ENCODE peak calls at places on chromosomes 2 and 18, in seven cellular contexts. H is BJ, L is tibial nerve, A is AG04450, Z is A673, Y is brain microvascular endothelial cell, O is mammary epithelial cell. F is an unnamed sample.

GRCh38 chr2:190490502-190490901 is 44.0 kb downstream of the NEMP2 start:
- DNase-seq in L (no peak), O (no peak), A (no peak), Z (no peak), Y (no peak), H (no peak), F (no peak)

GRCh38 chr2:108124733-108125132 is 115.0 kb upstream of the SULT1C3 start:
- DNase-seq in Y (no peak), A (no peak), L (no peak), H (no peak), O (no peak), Z (no peak), F (no peak)

GRCh38 chr2:75022516-75022915 is 64.1 kb downstream of the POLE4 start:
- DNase-seq in Y (no peak), O (no peak), A (no peak), H (no peak), L (no peak), Z (peak), F (peak)

GRCh38 chr18:66640431-66640830 is 36.5 kb upstream of the CDH19 start:
- DNase-seq in Z (peak), H (no peak), O (peak), Y (peak), A (no peak), L (peak), F (no peak)

GRCh38 chr18:57439617-57439975 is 4.4 kb downstream of the ONECUT2 start:
- DNase-seq in A (no peak), H (no peak), Y (no peak), Z (no peak), O (no peak), L (no peak), F (no peak)

GRCh38 chr2:68912732-68913131 is 40.0 kb downstream of the GKN2 start:
- DNase-seq in A (no peak), O (no peak), L (no peak), Y (no peak), Z (no peak), H (no peak), F (no peak)

GRCh38 chr2:44551001-44551400 is 189.3 kb downstream of the CAMKMT start:
- DNase-seq in H (no peak), O (no peak), Y (no peak), L (no peak), Z (no peak), A (no peak), F (no peak)

GRCh38 chr18:35710581-35710980 is 129.0 kb downstream of the GALNT1 start:
- DNase-seq in H (no peak), Y (no peak), O (no peak), Z (no peak), A (no peak), L (no peak), F (no peak)

GRCh38 chr2:236359426-236359825 is 95.2 kb upstream of the ASB18 start:
- DNase-seq in H (no peak), A (no peak), Z (no peak), O (no peak), L (peak), Y (no peak), F (no peak)

GRCh38 chr2:240809276-240809675 is 10.7 kb downstream of the KIF1A start:
- DNase-seq in O (no peak), L (no peak), Z (no peak), A (no peak), Y (no peak), H (no peak), F (no peak)

GRCh38 chr2:58156780-58157179 is 84.3 kb downstream of the FANCL start:
- DNase-seq in Y (no peak), O (no peak), L (no peak), A (no peak), Z (no peak), H (peak), F (peak)

GRCh38 chr2:134443814-134444480 is 190.1 kb downstream of the MGAT5 start:
- DNase-seq in Y (no peak), H (no peak), O (no peak), L (no peak), Z (no peak), A (no peak), F (no peak)

GRCh38 chr2:216130346-216130951 is 21.3 kb downstream of the XRCC5 start:
- DNase-seq in H (no peak), O (no peak), Z (no peak), A (no peak), Y (no peak), L (no peak), F (no peak)

GRCh38 chr2:147049888-147050446 is 794.9 kb upstream of the ACVR2A start:
- DNase-seq in H (no peak), O (no peak), Z (no peak), A (no peak), L (no peak), Y (no peak), F (no peak)

GRCh38 chr18:45854036-45854586 is 28.6 kb downstream of the SIGLEC15 start:
- DNase-seq in O (no peak), A (no peak), Y (no peak), H (no peak), L (no peak), Z (no peak), F (no peak)

GRCh38 chr2:19577668-19578067 is 219.2 kb upstream of the OSR1 start:
- DNase-seq in H (peak), Y (peak), L (no peak), O (peak), Z (no peak), A (peak), F (peak)

GRCh38 chr2:233456934-233457333 is 102.6 kb downstream of the DGKD start:
- DNase-seq in H (no peak), O (no peak), L (no peak), Z (no peak), Y (no peak), A (no peak), F (no peak)

GRCh38 chr2:153641046-153641445 is 162.5 kb upstream of the RPRM start:
- DNase-seq in A (no peak), H (no peak), L (no peak), O (no peak), Y (no peak), Z (no peak), F (no peak)

GRCh38 chr2:55133467-55134315 is 83.4 kb upstream of the RTN4 start:
- DNase-seq in A (peak), Z (peak), Y (peak), L (peak), H (no peak), O (peak), F (no peak)

GRCh38 chr2:36704475-36705150 is 8.1 kb downstream of the VIT start:
- DNase-seq in Y (no peak), H (no peak), L (peak), A (no peak), Z (no peak), O (no peak), F (no peak)

GRCh38 chr18:12686100-12686499 is 16.4 kb downstream of the CEP76 start:
- DNase-seq in A (no peak), O (peak), Z (peak), Y (peak), H (no peak), L (no peak), F (peak)

GRCh38 chr2:103805746-103806145 is 1043.9 kb downstream of the TMEM182 start:
- DNase-seq in Y (no peak), O (no peak), A (no peak), H (no peak), Z (no peak), L (no peak), F (no peak)

GRCh38 chr2:33426666-33427231 is 49.7 kb upstream of the RASGRP3 start:
- DNase-seq in L (no peak), Z (peak), H (no peak), Y (peak), O (peak), A (peak), F (peak)

GRCh38 chr2:145593991-145594702 is 1074.2 kb upstream of the ZEB2 start:
- DNase-seq in Y (peak), O (peak), A (peak), H (peak), Z (peak), L (no peak), F (peak)
- TF ChIP-seq CTCF in Y (peak), O (peak), A (peak), H (peak), Z (peak), L (no peak), F (peak)

DNA sequence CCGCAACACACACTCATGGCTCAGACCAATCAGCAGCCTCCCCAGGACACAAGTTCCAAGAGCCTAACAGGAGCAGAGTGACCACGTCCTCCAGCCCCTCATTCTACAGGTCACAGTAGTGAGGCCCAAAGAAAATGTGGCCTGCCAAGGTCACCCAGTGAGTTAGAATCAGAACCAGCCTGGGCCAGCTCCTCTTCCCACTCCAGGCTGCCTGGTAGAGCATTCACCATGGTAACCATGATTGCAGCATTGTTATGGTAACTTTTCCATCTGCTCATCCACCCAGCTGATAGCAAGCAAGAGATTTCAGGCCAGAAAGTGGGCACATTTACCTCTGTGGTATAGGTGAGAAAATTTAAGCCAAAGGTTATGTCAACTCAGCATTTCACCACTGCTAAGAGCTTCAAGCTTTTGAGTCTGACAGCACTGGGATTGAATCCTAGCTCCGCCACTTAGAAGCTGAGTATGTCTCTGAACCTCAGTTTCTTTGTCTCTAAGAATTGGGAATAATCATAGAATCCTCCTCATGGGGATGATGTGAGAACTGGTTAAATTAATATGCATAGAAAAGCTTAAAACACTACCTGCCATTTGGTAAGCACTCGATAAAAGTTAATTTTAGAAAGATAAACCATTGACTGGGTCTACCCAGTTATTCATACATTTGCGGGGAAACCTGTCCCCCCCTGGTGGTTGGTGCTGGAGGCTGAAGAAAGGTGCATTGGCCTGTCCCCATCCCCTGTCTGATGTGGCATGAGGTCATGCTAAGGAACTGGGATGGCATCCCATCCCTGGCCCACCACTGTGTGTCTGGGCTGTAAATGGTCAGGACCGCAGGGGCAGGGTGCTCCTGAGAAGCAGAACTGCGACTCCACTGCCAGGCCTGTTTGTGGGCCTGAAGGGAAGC is 181.5 kb downstream of the KLHL29 start:
- DNase-seq in H (no peak), Y (no peak), O (no peak), A (no peak), L (no peak), Z (peak), F (peak)
- TF ChIP-seq CTCF in H (no peak), Y (peak), O (peak), A (peak), L (no peak), Z (peak), F (peak)

GRCh38 chr2:165847001-165847400 is 53.0 kb upstream of the GALNT3 start:
- DNase-seq in H (no peak), L (no peak), O (no peak), Z (peak), Y (no peak), A (no peak), F (no peak)
- TF ChIP-seq CTCF in H (no peak), L (no peak), O (no peak), Z (peak), Y (no peak), A (no peak), F (no peak)

GRCh38 chr2:191539068-191539467 is 138.9 kb upstream of the NABP1 start:
- DNase-seq in Z (peak), H (no peak), L (no peak), A (no peak), Y (peak), O (no peak), F (peak)
- TF ChIP-seq CTCF in Z (peak), H (peak), L (peak), A (peak), Y (peak), O (peak), F (peak)

GRCh38 chr2:176117162-176117822 is 714 bp downstream of the HOXD10 start:
- DNase-seq in H (no peak), Y (no peak), A (no peak), L (no peak), O (no peak), Z (peak), F (no peak)

GRCh38 chr2:176117823-176118376 is 1.3 kb downstream of the HOXD10 start:
- DNase-seq in A (no peak), L (no peak), Z (peak), Y (no peak), H (no peak), O (no peak), F (no peak)

GRCh38 chr2:176114120-176114929 is 2.3 kb upstream of the HOXD10 start:
- DNase-seq in A (no peak), L (no peak), H (no peak), Z (peak), Y (no peak), O (no peak), F (no peak)

GRCh38 chr2:176114930-176115625 is 1.5 kb upstream of the HOXD10 start:
- DNase-seq in H (no peak), O (no peak), L (no peak), A (no peak), Y (no peak), Z (no peak), F (no peak)

GRCh38 chr2:176115883-176116813 is at the start of gene HOXD10:
- DNase-seq in H (no peak), Z (peak), O (no peak), Y (no peak), L (no peak), A (no peak), F (no peak)
- TF ChIP-seq CTCF in H (no peak), Z (peak), O (no peak), Y (no peak), L (no peak), A (no peak), F (no peak)

DNA sequence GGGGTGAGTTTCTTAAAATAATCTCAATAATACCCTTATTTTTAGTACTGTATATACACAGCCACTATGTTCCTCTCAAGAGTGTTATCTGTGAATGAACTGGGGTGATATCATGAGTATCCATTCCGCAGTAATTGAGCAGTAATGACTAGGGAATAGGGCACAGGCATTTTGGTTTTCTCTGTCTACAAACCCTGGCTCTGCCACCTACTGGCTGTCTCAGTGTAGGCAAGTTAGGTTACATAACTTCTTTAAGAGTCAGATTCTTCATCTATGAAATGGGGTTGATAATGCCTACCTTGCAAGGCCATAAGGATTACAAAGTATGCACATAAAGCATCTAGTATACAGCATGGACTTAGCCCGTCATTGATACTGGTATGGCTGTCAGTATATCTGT is 555.8 kb downstream of the NRXN1 start:
- DNase-seq in O (peak), Y (no peak), Z (peak), A (no peak), H (no peak), L (no peak), F (no peak)
- TF ChIP-seq CTCF in O (peak), Y (peak), Z (peak), A (peak), H (no peak), L (no peak), F (no peak)

GRCh38 chr2:20676353-20677215 is 9.6 kb downstream of the GDF7 start:
- DNase-seq in H (no peak), O (no peak), Y (no peak), A (no peak), L (no peak), Z (no peak), F (no peak)
- TF ChIP-seq CTCF in H (no peak), O (peak), Y (no peak), A (no peak), L (peak), Z (no peak), F (no peak)

DNA sequence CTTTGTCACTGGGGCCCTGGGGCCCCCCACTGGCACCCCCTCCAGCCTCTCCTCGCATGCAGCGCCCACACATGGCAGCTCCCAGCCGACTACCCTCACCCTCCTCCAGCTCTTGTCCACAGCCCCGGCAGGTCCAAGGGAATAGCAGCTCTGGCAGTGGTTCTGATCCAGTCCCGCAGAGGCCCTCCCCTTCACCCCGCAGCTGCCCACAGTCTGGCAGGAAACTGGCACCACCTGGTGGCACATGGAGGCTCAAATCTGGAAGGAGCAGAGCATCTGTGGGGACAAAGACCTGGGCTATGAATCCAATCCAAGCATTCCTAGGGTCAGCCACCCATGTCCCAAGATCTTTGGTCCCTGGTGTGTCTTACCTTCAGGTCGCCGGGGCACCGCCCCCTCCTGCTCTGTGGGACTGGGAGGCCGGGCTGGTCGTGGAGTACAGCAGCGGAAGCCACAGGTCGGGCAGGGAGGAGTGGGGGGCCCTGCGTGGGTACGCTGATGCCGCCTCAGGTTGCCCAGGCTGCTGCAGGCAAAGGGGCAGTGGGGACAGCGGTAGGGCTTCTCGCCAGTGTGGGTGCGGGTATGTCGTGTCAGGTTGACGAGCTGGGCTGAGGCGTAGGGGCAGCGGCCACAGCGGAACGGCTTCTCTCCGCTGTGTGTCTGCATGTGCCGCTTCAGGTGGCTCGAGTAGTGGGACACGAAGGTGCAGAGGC is 2.3 kb downstream of the ZNF513 start:
- DNase-seq in Z (peak), O (no peak), A (no peak), H (no peak), L (no peak), Y (no peak), F (no peak)
- TF ChIP-seq CTCF in Z (peak), O (peak), A (peak), H (peak), L (no peak), Y (peak), F (peak)

GRCh38 chr2:231795525-231796327 is 9.5 kb downstream of the COPS7B start:
- DNase-seq in O (peak), Z (peak), Y (peak), A (peak), L (no peak), H (no peak), F (peak)
- TF ChIP-seq CTCF in O (peak), Z (peak), Y (peak), A (peak), L (no peak), H (peak), F (peak)

DNA sequence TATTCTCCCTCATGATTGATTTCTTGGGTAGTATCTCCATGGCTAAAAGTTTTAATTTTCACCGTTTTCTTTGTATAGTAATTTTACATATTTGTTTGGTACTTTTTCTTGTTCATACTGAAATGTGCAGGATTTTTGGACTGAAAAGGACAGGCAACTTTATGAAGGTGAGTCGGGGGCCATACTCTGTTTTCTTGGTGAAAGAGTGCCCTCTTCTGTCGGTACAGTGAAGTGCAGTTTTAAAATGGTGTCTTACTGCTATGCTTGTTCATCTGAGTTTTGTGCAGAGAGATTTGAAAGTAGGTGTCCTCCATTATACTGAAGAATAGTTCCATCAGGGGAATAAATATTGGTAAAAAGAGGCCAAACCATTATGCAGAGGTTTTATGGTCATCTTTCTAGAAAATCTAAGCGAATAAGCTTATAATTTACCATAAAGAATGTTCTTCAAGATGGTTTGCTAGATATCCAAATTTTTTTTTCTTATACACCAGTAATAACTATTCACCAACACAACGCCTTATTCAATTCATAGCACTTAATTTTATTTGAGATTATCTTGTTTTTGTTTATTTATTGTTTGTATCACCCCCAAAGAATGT is 8.7 kb upstream of the SERPINB13 start:
- DNase-seq in Y (peak), H (peak), Z (peak), L (peak), A (no peak), O (no peak), F (peak)
- TF ChIP-seq CTCF in Y (peak), H (peak), Z (peak), L (peak), A (peak), O (peak), F (peak)